ENCODE peak calls at places on chromosomes 16 and 17, in eight cellular contexts. One of them, this sample, is unnamed.

GRCh38 chr17:65062168-65062915 is 5.8 kb upstream of the GNA13 start:
- DNase-seq in H9: no peak
- DNase-seq in HCT116: no peak
- DNase-seq in MM.1S: no peak
- DNase-seq in PC-9: peak
- DNase-seq in Karpas-422: no peak
- DNase-seq in fibroblast of lung: no peak
- DNase-seq in neural progenitor cell: peak
- DNase-seq in this sample: no peak

GRCh38 chr16:25006504-25007055 is 8.6 kb downstream of the ARHGAP17 start:
- DNase-seq in PC-9: peak
- DNase-seq in H9: no peak
- DNase-seq in neural progenitor cell: no peak
- DNase-seq in Karpas-422: peak
- DNase-seq in fibroblast of lung: peak
- DNase-seq in MM.1S: no peak
- DNase-seq in HCT116: no peak
- DNase-seq in this sample: no peak

GRCh38 chr16:57564571-57565270 is 22.3 kb downstream of the ADGRG5 start:
- DNase-seq in H9: no peak
- DNase-seq in Karpas-422: no peak
- DNase-seq in MM.1S: no peak
- DNase-seq in PC-9: no peak
- DNase-seq in fibroblast of lung: peak
- DNase-seq in neural progenitor cell: no peak
- DNase-seq in HCT116: no peak
- DNase-seq in this sample: no peak

GRCh38 chr16:25210758-25211157 is 6.0 kb upstream of the AQP8 start:
- DNase-seq in Karpas-422: no peak
- DNase-seq in neural progenitor cell: no peak
- DNase-seq in PC-9: no peak
- DNase-seq in HCT116: no peak
- DNase-seq in MM.1S: no peak
- DNase-seq in fibroblast of lung: peak
- DNase-seq in H9: no peak
- DNase-seq in this sample: no peak

GRCh38 chr16:709651-710499 is 4.3 kb upstream of the FBXL16 start:
- DNase-seq in MM.1S: no peak
- DNase-seq in HCT116: no peak
- DNase-seq in PC-9: peak
- DNase-seq in fibroblast of lung: peak
- DNase-seq in Karpas-422: peak
- DNase-seq in neural progenitor cell: peak
- DNase-seq in H9: peak
- DNase-seq in this sample: no peak

GRCh38 chr17:37261286-37261685 is 114.5 kb upstream of the C17orf78 start:
- DNase-seq in H9: no peak
- DNase-seq in Karpas-422: no peak
- DNase-seq in PC-9: no peak
- DNase-seq in HCT116: no peak
- DNase-seq in neural progenitor cell: no peak
- DNase-seq in fibroblast of lung: peak
- DNase-seq in MM.1S: no peak
- DNase-seq in this sample: no peak

GRCh38 chr16:84511180-84511800 is 6.8 kb upstream of the MEAK7 start:
- DNase-seq in PC-9: peak
- DNase-seq in Karpas-422: peak
- DNase-seq in neural progenitor cell: peak
- DNase-seq in HCT116: peak
- DNase-seq in MM.1S: peak
- DNase-seq in H9: peak
- DNase-seq in fibroblast of lung: peak
- DNase-seq in this sample: no peak

GRCh38 chr17:72588961-72589360 is 468.1 kb downstream of the SOX9 start:
- DNase-seq in neural progenitor cell: no peak
- DNase-seq in Karpas-422: no peak
- DNase-seq in MM.1S: peak
- DNase-seq in HCT116: peak
- DNase-seq in H9: no peak
- DNase-seq in PC-9: peak
- DNase-seq in fibroblast of lung: peak
- DNase-seq in this sample: peak

GRCh38 chr17:81481815-81482505 is 30.6 kb downstream of the ACTG1 start:
- DNase-seq in PC-9: no peak
- DNase-seq in MM.1S: no peak
- DNase-seq in H9: no peak
- DNase-seq in Karpas-422: no peak
- DNase-seq in fibroblast of lung: no peak
- DNase-seq in neural progenitor cell: no peak
- DNase-seq in HCT116: no peak
- DNase-seq in this sample: no peak
- H2AFZ ChIP-seq in PC-9: no peak
- H2AFZ ChIP-seq in MM.1S: no peak
- H2AFZ ChIP-seq in H9: no peak
- H2AFZ ChIP-seq in Karpas-422: no peak
- H2AFZ ChIP-seq in fibroblast of lung: no peak
- H2AFZ ChIP-seq in neural progenitor cell: no peak
- H2AFZ ChIP-seq in HCT116: no peak
- H2AFZ ChIP-seq in this sample: no peak

GRCh38 chr17:2056221-2057129 is 1.6 kb downstream of the HIC1 start:
- DNase-seq in neural progenitor cell: peak
- DNase-seq in Karpas-422: peak
- DNase-seq in H9: peak
- DNase-seq in HCT116: no peak
- DNase-seq in fibroblast of lung: peak
- DNase-seq in PC-9: no peak
- DNase-seq in MM.1S: no peak
- DNase-seq in this sample: no peak

GRCh38 chr17:2053380-2054261 is 1.3 kb upstream of the HIC1 start:
- DNase-seq in Karpas-422: peak
- DNase-seq in fibroblast of lung: peak
- DNase-seq in HCT116: no peak
- DNase-seq in neural progenitor cell: peak
- DNase-seq in MM.1S: peak
- DNase-seq in PC-9: peak
- DNase-seq in H9: peak
- DNase-seq in this sample: no peak

GRCh38 chr17:2054262-2054739 is 602 bp upstream of the HIC1 start:
- DNase-seq in MM.1S: no peak
- DNase-seq in HCT116: no peak
- DNase-seq in neural progenitor cell: no peak
- DNase-seq in H9: peak
- DNase-seq in fibroblast of lung: peak
- DNase-seq in PC-9: peak
- DNase-seq in Karpas-422: peak
- DNase-seq in this sample: no peak

GRCh38 chr17:2055494-2056220 is 754 bp downstream of the HIC1 start:
- DNase-seq in PC-9: no peak
- DNase-seq in H9: no peak
- DNase-seq in Karpas-422: peak
- DNase-seq in HCT116: no peak
- DNase-seq in MM.1S: no peak
- DNase-seq in fibroblast of lung: no peak
- DNase-seq in neural progenitor cell: no peak
- DNase-seq in this sample: no peak

DNA sequence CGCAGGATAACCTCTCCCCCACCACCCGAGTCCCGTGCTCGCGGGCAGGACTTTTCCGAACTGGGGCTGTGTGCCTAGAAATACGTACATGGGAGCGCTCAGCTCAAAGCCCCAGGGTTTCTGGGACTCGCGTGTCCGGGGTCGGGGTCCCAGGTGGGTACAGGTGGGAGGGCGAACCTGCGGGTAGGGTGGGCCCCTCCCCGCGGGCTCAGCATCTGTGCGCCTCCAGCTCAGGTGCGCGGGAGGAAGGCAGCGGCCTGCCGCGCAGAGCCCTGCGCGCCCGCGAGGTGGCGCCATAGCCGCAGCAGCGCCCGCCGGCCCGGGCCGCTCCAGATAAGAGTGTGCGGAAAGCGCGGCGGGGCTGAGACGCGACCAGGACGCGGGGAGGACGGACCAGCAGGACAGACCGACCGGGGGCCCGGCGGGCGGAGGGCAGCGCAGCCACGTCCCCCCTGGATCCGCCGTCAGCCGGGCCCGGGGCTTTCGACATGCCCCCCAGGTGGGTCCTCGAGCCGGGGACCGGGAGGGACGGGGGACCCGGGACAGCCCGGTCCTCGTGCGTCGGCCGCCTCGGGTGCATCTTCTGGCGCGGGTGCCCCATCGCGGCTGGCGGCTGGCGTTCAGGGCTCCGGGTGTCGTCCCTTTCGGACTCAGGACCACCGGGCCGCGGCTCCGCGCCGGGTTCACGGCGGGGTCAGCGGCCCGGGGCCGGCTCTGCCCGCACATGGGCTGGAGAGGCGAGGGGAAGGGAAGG is at the start of gene HIC1:
- DNase-seq in neural progenitor cell: peak
- DNase-seq in HCT116: no peak
- DNase-seq in H9: peak
- DNase-seq in Karpas-422: peak
- DNase-seq in PC-9: peak
- DNase-seq in MM.1S: peak
- DNase-seq in fibroblast of lung: peak
- DNase-seq in this sample: no peak
- H2AFZ ChIP-seq in neural progenitor cell: no peak
- H2AFZ ChIP-seq in HCT116: no peak
- H2AFZ ChIP-seq in H9: no peak
- H2AFZ ChIP-seq in Karpas-422: peak
- H2AFZ ChIP-seq in PC-9: peak
- H2AFZ ChIP-seq in MM.1S: peak
- H2AFZ ChIP-seq in fibroblast of lung: no peak
- H2AFZ ChIP-seq in this sample: peak

GRCh38 chr16:87064731-87065720 is 252.2 kb downstream of the C16orf95 start:
- DNase-seq in fibroblast of lung: no peak
- DNase-seq in H9: no peak
- DNase-seq in PC-9: no peak
- DNase-seq in MM.1S: no peak
- DNase-seq in neural progenitor cell: no peak
- DNase-seq in HCT116: no peak
- DNase-seq in Karpas-422: peak
- DNase-seq in this sample: no peak
- H2AFZ ChIP-seq in fibroblast of lung: no peak
- H2AFZ ChIP-seq in H9: no peak
- H2AFZ ChIP-seq in PC-9: no peak
- H2AFZ ChIP-seq in MM.1S: no peak
- H2AFZ ChIP-seq in neural progenitor cell: no peak
- H2AFZ ChIP-seq in HCT116: no peak
- H2AFZ ChIP-seq in Karpas-422: peak
- H2AFZ ChIP-seq in this sample: no peak

GRCh38 chr17:8382052-8382879 is 727 bp downstream of the RPL26 start:
- DNase-seq in H9: no peak
- DNase-seq in PC-9: no peak
- DNase-seq in MM.1S: peak
- DNase-seq in HCT116: no peak
- DNase-seq in neural progenitor cell: peak
- DNase-seq in Karpas-422: peak
- DNase-seq in fibroblast of lung: no peak
- DNase-seq in this sample: no peak

GRCh38 chr17:8382880-8383142 is 182 bp downstream of the RPL26 start:
- DNase-seq in HCT116: no peak
- DNase-seq in PC-9: no peak
- DNase-seq in Karpas-422: no peak
- DNase-seq in fibroblast of lung: no peak
- DNase-seq in neural progenitor cell: no peak
- DNase-seq in MM.1S: no peak
- DNase-seq in H9: no peak
- DNase-seq in this sample: no peak

GRCh38 chr17:8386841-8387240 is 3.8 kb upstream of the RPL26 start:
- DNase-seq in PC-9: no peak
- DNase-seq in MM.1S: no peak
- DNase-seq in Karpas-422: no peak
- DNase-seq in HCT116: no peak
- DNase-seq in fibroblast of lung: no peak
- DNase-seq in H9: no peak
- DNase-seq in neural progenitor cell: no peak
- DNase-seq in this sample: no peak

GRCh38 chr17:8383143-8383974 is at the start of gene RPL26:
- DNase-seq in H9: peak
- DNase-seq in HCT116: peak
- DNase-seq in PC-9: peak
- DNase-seq in Karpas-422: peak
- DNase-seq in neural progenitor cell: peak
- DNase-seq in MM.1S: peak
- DNase-seq in fibroblast of lung: peak
- DNase-seq in this sample: peak

GRCh38 chr17:8384801-8385335 is 1.9 kb upstream of the RPL26 start:
- DNase-seq in neural progenitor cell: peak
- DNase-seq in Karpas-422: no peak
- DNase-seq in H9: peak
- DNase-seq in HCT116: peak
- DNase-seq in MM.1S: no peak
- DNase-seq in fibroblast of lung: peak
- DNase-seq in PC-9: peak
- DNase-seq in this sample: no peak
- H2AFZ ChIP-seq in neural progenitor cell: no peak
- H2AFZ ChIP-seq in Karpas-422: no peak
- H2AFZ ChIP-seq in H9: no peak
- H2AFZ ChIP-seq in HCT116: no peak
- H2AFZ ChIP-seq in MM.1S: no peak
- H2AFZ ChIP-seq in fibroblast of lung: no peak
- H2AFZ ChIP-seq in PC-9: no peak
- H2AFZ ChIP-seq in this sample: no peak

GRCh38 chr16:27169511-27170071 is 33.7 kb upstream of the KDM8 start:
- DNase-seq in HCT116: no peak
- DNase-seq in PC-9: peak
- DNase-seq in neural progenitor cell: peak
- DNase-seq in fibroblast of lung: peak
- DNase-seq in Karpas-422: no peak
- DNase-seq in H9: peak
- DNase-seq in MM.1S: peak
- DNase-seq in this sample: peak
- H2AFZ ChIP-seq in HCT116: no peak
- H2AFZ ChIP-seq in PC-9: no peak
- H2AFZ ChIP-seq in neural progenitor cell: peak
- H2AFZ ChIP-seq in fibroblast of lung: no peak
- H2AFZ ChIP-seq in Karpas-422: no peak
- H2AFZ ChIP-seq in H9: no peak
- H2AFZ ChIP-seq in MM.1S: peak
- H2AFZ ChIP-seq in this sample: no peak

GRCh38 chr17:41734139-41734948 is at the start of gene HAP1:
- DNase-seq in PC-9: peak
- DNase-seq in HCT116: no peak
- DNase-seq in Karpas-422: no peak
- DNase-seq in H9: peak
- DNase-seq in fibroblast of lung: peak
- DNase-seq in MM.1S: peak
- DNase-seq in neural progenitor cell: peak
- DNase-seq in this sample: no peak
- H2AFZ ChIP-seq in PC-9: peak
- H2AFZ ChIP-seq in HCT116: peak
- H2AFZ ChIP-seq in Karpas-422: no peak
- H2AFZ ChIP-seq in H9: peak
- H2AFZ ChIP-seq in fibroblast of lung: no peak
- H2AFZ ChIP-seq in MM.1S: peak
- H2AFZ ChIP-seq in neural progenitor cell: peak
- H2AFZ ChIP-seq in this sample: peak